ENCODE peak calls at places on chromosomes 7 and 10, in ten cellular contexts. V is nephron progenitor cell; C is uterus; Z is WERI-Rb-1; X is SK-N-SH; B is fibroblast of lung; K is neural progenitor cell; L is NB4; U is GM12865; O is CD4-positive, alpha-beta T cell. D is an unnamed sample.

GRCh38 chr7:105594034-105594433 is 12.7 kb upstream of the EFCAB10 start:
- DNase-seq in V (no peak), C (no peak), Z (peak; percentile 68), X (no peak), B (no peak), K (no peak), L (no peak), U (peak; percentile 43), O (no peak), D (no peak)

GRCh38 chr7:95473276-95473985 is 12.3 kb upstream of the ASB4 start:
- DNase-seq in V (peak; percentile 8), C (no peak), Z (peak; percentile 84), X (no peak), B (no peak), K (peak; percentile 81), L (no peak), U (no peak), O (no peak), D (no peak)

GRCh38 chr10:104277785-104278184 is 8.8 kb downstream of the GSTO2 start:
- DNase-seq in V (no peak), C (no peak), Z (no peak), X (no peak), B (no peak), K (no peak), L (no peak), U (no peak), O (no peak), D (no peak)

GRCh38 chr7:49670991-49671390 is 102.4 kb upstream of the VWC2 start:
- DNase-seq in V (no peak), C (no peak), Z (no peak), X (no peak), B (no peak), K (no peak), L (peak; percentile 13), U (no peak), O (no peak), D (no peak)

GRCh38 chr10:114083040-114083439 is 39.4 kb downstream of the ADRB1 start:
- DNase-seq in V (no peak), C (no peak), Z (no peak), X (no peak), B (no peak), K (no peak), L (no peak), U (no peak), O (no peak), D (no peak)

GRCh38 chr7:95955748-95956147 is 183.4 kb downstream of the DYNC1I1 start:
- DNase-seq in V (no peak), C (no peak), Z (no peak), X (no peak), B (no peak), K (no peak), L (no peak), U (no peak), O (no peak), D (no peak)

GRCh38 chr7:91898240-91898992 is 17.9 kb upstream of the MTERF1 start:
- DNase-seq in V (no peak), C (no peak), Z (no peak), X (no peak), B (no peak), K (no peak), L (no peak), U (no peak), O (no peak), D (no peak)

GRCh38 chr10:79391231-79392019 is 44.2 kb downstream of the PPIF start:
- DNase-seq in V (no peak), C (peak; percentile 36), Z (peak; percentile 4), X (peak; percentile 22), B (no peak), K (no peak), L (no peak), U (no peak), O (no peak), D (no peak)

GRCh38 chr7:44505595-44505994 is 15.1 kb upstream of the NUDCD3 start:
- DNase-seq in V (no peak), C (no peak), Z (no peak), X (no peak), B (no peak), K (no peak), L (no peak), U (peak; percentile 38), O (no peak), D (no peak)

GRCh38 chr7:74606101-74606908 is 51.2 kb upstream of the GTF2I start:
- DNase-seq in V (peak; percentile 41), C (no peak), Z (peak; percentile 71), X (peak; percentile 89), B (peak; percentile 34), K (peak; percentile 49), L (peak; percentile 66), U (peak; percentile 55), O (peak; percentile 44), D (peak; percentile 74)

DNA sequence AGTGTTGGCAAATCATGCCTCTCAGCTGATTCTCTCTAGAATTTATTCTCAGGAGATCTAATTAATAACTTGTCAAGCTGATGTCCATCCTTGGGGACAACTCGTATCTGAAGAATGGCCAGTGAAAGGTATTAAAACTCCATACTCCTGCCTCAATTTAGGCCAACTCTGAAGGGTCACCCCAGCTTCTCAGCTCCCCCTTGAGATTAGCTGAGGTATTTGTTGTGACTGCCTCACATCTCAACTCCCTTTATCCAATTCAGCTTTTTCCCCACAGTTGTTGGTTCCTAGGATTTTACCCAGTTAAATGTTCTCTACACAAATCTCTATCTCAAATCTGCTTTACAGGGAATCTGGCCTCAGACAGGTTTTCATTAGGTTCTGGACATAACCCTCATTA is 182.4 kb downstream of the MALRD1 start:
- DNase-seq in V (no peak), C (no peak), Z (no peak), X (no peak), B (no peak), K (no peak), L (no peak), U (no peak), O (no peak), D (no peak)
- TF ChIP-seq CTCF in V (no peak), C (no peak), Z (no peak), X (no peak), B (no peak), K (peak; percentile 27), L (no peak), U (no peak), O (no peak), D (no peak)

DNA sequence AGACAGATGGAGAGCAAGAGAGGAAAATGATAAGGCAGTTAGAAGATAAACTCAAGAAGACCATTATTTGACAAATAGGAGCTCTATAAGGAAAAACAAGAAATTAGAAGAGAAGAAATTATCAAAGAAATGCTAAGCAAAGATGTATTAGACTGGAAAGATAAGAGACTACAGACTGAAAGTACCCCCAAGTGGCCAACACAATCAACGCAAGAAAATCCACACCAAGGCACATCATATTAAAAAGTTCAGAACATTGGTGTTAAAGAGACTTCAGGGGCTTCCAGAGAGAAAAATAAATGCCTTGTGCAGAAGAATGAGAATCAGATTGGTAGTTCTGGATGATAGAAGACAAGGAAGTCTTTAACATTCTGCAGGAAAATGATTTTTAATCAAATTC is 46.0 kb downstream of the SH2D4B start:
- DNase-seq in V (no peak), C (no peak), Z (no peak), X (no peak), B (no peak), K (no peak), L (no peak), U (no peak), O (no peak), D (no peak)
- TF ChIP-seq CTCF in V (no peak), C (no peak), Z (no peak), X (no peak), B (no peak), K (no peak), L (no peak), U (no peak), O (peak; percentile 12), D (no peak)

DNA sequence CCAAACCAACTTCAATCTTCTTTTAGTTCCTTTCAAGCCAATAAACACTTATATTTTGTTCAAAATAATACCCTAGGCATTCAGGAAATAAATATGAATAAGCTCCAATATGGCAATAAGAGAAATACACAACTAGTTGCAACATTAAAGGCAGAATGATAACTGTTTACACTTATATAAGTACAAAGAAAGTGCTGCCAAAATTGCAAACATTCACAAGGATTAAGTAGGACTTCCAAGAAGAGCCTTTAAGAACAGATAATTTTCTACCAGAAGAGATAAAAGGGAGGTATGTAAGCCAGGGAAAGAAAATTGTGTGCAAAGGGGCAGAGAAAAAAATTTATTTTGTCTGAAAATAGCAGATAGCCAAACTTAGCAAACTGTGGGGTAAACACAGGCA is 83.8 kb downstream of the CTNNA3 start:
- DNase-seq in V (no peak), C (no peak), Z (no peak), X (no peak), B (no peak), K (no peak), L (no peak), U (no peak), O (no peak), D (no peak)
- TF ChIP-seq CTCF in V (no peak), C (no peak), Z (no peak), X (no peak), B (no peak), K (no peak), L (no peak), U (no peak), O (no peak), D (no peak)

DNA sequence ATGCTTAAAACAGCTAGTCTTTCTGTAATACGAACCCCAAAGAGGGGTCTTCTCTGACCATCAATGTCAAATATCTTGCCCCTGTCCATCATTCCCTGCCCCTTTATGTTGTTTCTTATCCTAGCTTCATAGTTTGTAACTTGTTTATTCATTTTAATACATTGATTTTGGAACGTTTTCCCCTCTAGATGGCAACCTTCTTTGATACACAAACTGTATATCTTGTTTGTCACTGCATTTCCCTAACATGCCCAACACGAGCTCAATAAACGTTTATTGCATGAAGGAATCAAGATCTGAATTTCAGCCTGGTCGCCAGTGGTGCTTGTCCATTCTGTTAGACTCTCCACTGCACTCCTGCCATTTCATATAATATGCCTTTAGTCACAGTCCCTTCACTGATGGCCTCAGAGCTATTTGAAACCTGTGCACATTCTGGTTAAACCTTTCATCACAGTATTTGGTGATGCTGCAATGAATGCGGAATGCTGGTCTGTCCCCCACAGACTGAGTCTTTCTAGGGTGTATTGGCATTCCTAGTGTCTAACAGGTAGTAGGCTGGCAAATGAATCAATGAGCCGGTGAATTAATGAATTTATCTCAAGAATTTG is 55.0 kb upstream of the FRMD4A start:
- DNase-seq in V (no peak), C (no peak), Z (no peak), X (no peak), B (no peak), K (no peak), L (no peak), U (no peak), O (no peak), D (no peak)
- TF ChIP-seq CTCF in V (no peak), C (no peak), Z (no peak), X (peak; percentile 36), B (peak; percentile 30), K (no peak), L (no peak), U (no peak), O (no peak), D (no peak)